ENCODE peak calls at places on chromosomes 2 and 18, in eight cellular contexts. J, W, H, C, U, Y, K and T are unnamed samples.

GRCh38 chr2:118763797-118764196 is 83.7 kb downstream of the EN1 start:
- DNase-seq in Y (peak; percentile 55), C (peak; percentile 28), K (peak; percentile 8), H (no peak), W (peak; percentile 30), J (no peak), U (no peak), T (peak; percentile 63)

GRCh38 chr2:19059076-19059475 is 299.3 kb downstream of the OSR1 start:
- DNase-seq in U (no peak), W (no peak), H (no peak), K (no peak), Y (no peak), J (no peak), C (no peak), T (no peak)

GRCh38 chr2:33069894-33070651 is 123.3 kb downstream of the LTBP1 start:
- DNase-seq in W (peak; percentile 96), U (peak; percentile 53), K (peak; percentile 98), H (no peak), J (peak; percentile 97), Y (peak; percentile 78), C (peak; percentile 45), T (peak; percentile 96)

GRCh38 chr2:201678442-201678841 is 20.0 kb downstream of the MPP4 start:
- DNase-seq in K (no peak), Y (no peak), H (no peak), J (no peak), W (no peak), U (peak; percentile 48), C (no peak), T (no peak)

GRCh38 chr2:183575481-183575880 is 451.2 kb downstream of the NUP35 start:
- DNase-seq in K (no peak), J (no peak), C (no peak), H (no peak), W (no peak), Y (no peak), U (no peak), T (no peak)

GRCh38 chr2:191635333-191636234 is 42.4 kb upstream of the NABP1 start:
- DNase-seq in U (no peak), H (no peak), C (no peak), J (no peak), Y (no peak), K (peak; percentile 63), W (peak; percentile 65), T (peak; percentile 93)

GRCh38 chr18:31451625-31452024 is 4.1 kb downstream of the DSG3 start:
- DNase-seq in J (no peak), C (no peak), Y (no peak), H (no peak), W (no peak), U (no peak), K (no peak), T (no peak)

GRCh38 chr2:105439130-105439529 is 40.3 kb upstream of the FHL2 start:
- DNase-seq in C (no peak), J (no peak), W (no peak), K (no peak), H (no peak), U (no peak), Y (no peak), T (peak; percentile 25)

GRCh38 chr2:162403884-162404283 is 60.0 kb downstream of the GCA start:
- DNase-seq in K (peak; percentile 1), W (peak; percentile 59), Y (no peak), C (no peak), J (peak; percentile 19), U (no peak), H (no peak), T (peak; percentile 35)

GRCh38 chr2:18611184-18611583 is 21.8 kb upstream of the NT5C1B start:
- DNase-seq in J (no peak), C (no peak), H (no peak), W (no peak), U (no peak), K (no peak), Y (no peak), T (no peak)

GRCh38 chr18:74353169-74353775 is 37.6 kb downstream of the C18orf63 start:
- DNase-seq in W (peak; percentile 88), Y (peak; percentile 21), J (peak; percentile 63), H (no peak), K (peak; percentile 78), U (peak; percentile 76), C (no peak), T (peak; percentile 75)

GRCh38 chr2:3293221-3293620 is 84.4 kb downstream of the EIPR1 start:
- DNase-seq in Y (no peak), J (no peak), K (no peak), C (no peak), W (no peak), H (peak; percentile 65), U (no peak), T (no peak)

GRCh38 chr2:94982661-94983060 is 42.8 kb upstream of the MAL start:
- DNase-seq in K (peak; percentile 15), J (no peak), Y (no peak), C (no peak), W (peak; percentile 1), H (no peak), U (no peak), T (peak; percentile 26)

GRCh38 chr2:94984964-94985575 is 40.4 kb upstream of the MAL start:
- DNase-seq in H (no peak), J (no peak), K (no peak), U (no peak), Y (no peak), C (no peak), W (no peak), T (no peak)

GRCh38 chr2:94985636-94986035 is 39.9 kb upstream of the MAL start:
- DNase-seq in J (no peak), H (no peak), U (no peak), C (no peak), W (no peak), Y (no peak), K (no peak), T (no peak)

GRCh38 chr2:94987074-94988020 is 38.2 kb upstream of the MAL start:
- DNase-seq in H (no peak), J (no peak), W (no peak), Y (no peak), C (no peak), U (no peak), K (no peak), T (no peak)

GRCh38 chr2:94986392-94986963 is 39.0 kb upstream of the MAL start:
- DNase-seq in C (peak; percentile 69), Y (no peak), U (no peak), W (peak; percentile 73), J (peak; percentile 37), H (no peak), K (peak; percentile 51), T (peak; percentile 73)
- TF ChIP-seq CTCF in C (peak; percentile 71), Y (peak; percentile 31), U (peak; percentile 77), W (peak; percentile 81), J (peak; percentile 76), H (peak; percentile 73), K (peak; percentile 75), T (peak; percentile 87)

DNA sequence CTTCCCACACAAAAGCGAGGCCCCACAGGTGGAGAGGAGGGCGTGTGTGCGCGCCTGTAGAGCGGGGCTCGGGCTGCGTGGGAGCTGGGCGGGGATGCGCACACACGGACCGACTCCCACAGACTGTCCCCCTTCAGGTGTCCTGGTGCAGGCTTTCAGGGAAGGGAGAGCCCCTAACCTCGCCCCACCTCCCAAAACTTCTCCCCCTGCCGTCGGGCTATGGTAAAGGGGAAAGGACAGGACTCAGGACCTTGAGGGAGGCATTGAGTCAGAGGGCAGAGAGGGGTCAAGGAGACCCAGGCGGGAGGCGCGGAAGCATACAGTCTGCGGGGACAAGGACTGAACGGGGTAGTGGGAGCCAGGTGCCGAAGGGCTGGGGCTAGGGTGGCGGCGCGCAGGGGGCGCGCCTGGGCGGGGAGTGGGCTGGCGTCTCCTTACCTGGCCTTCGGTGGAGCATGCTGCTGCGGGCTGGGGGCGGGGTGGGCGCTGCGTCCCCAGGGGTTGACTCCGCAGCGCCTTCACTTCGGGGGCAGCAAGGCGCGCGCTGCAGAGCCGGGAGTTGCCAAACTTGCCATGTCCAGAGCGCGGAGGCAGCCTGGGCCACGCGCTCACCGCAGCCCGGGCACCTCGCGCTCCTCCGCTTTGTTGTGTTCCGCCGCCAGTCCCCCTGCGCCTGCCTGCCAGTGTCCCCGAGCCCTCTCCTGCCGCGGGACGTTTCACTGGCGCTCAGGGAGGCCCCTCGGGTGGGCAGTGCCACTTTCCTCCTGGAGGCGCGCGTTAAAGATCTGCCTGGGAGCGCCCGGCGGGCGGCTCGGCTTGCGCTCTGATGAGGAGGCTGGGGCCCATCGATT is 302.0 kb downstream of the NCKAP5 start:
- DNase-seq in J (no peak), C (no peak), U (no peak), W (no peak), H (no peak), K (no peak), Y (no peak), T (peak; percentile 10)
- H3K4me3 ChIP-seq in J (peak overlapping the region; percentile 32), C (no peak overlapping the region), U (peak overlapping the region; percentile 64), W (peak overlapping the region; percentile 12), H (peak overlapping the region; percentile 66), K (peak overlapping the region; percentile 58), Y (peak overlapping the region; percentile 31), T (peak overlapping the region; percentile 50)

DNA sequence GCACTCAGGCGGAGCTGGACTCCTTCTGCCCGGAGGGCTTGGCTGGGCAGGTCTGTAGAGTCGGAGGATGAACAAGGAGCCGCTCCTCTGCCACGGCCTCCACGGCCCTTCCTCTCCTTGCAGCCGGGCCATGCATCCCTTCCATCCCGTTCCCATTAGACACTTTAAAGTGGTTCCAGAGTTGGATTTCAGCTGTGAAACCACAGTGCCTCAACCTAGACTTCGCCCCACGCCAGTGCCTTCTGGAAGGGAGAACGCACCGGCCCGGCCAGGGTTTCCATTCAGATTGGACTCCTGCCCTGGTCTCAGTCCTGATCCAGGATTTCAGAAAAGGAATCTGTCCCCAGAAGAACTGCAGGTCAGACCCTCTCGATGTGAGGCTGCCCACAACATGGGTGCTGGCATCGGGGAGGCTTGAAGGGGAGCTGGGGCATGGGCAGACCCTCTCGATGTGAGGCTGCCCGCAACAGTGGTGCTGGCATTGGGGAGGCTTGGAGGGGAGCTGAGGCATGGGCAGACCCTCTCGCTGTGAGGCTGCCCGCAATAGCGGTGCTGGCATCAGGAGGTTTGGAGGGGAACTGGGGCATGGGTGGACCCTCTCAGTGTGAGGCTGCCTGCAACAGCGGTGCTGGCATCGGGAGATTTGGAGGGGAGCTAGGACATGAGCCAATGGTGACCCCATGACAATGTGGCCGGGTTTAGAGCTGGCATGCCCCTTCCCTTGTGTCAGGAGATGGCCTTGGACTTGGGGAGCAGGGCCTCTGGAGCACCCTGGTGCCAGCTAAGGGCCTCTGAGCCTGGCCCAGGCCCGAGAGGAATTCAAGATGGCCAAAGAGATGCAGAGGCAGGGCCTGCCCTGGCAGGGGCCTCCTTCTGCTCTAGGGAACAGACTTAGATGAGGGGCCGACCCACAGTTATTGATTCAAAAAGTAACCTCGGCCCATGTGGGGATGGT is 304.5 kb downstream of the NDUFA10 start:
- DNase-seq in K (no peak), J (no peak), C (no peak), H (peak; percentile 63), U (no peak), W (no peak), Y (no peak), T (no peak)
- TF ChIP-seq CTCF in K (no peak), J (no peak), C (no peak), H (no peak), U (no peak), W (no peak), Y (no peak), T (no peak)

GRCh38 chr18:75491361-75491760 is 63.9 kb upstream of the SMIM21 start:
- DNase-seq in U (no peak), Y (no peak), K (no peak), J (no peak), H (no peak), C (no peak), W (no peak), T (peak; percentile 53)

GRCh38 chr18:75492897-75493296 is 65.4 kb upstream of the SMIM21 start:
- DNase-seq in U (no peak), K (no peak), C (no peak), W (no peak), Y (no peak), J (no peak), H (no peak), T (peak; percentile 72)

GRCh38 chr18:75483662-75484061 is 56.2 kb upstream of the SMIM21 start:
- DNase-seq in U (no peak), W (no peak), J (no peak), K (no peak), Y (no peak), C (no peak), H (no peak), T (no peak)

GRCh38 chr18:75489493-75490190 is 62.1 kb upstream of the SMIM21 start:
- DNase-seq in H (no peak), U (no peak), W (peak; percentile 94), K (peak; percentile 90), C (no peak), J (peak; percentile 87), Y (no peak), T (peak; percentile 95)
- H3K4me3 ChIP-seq in H (no peak overlapping the region), U (no peak overlapping the region), W (no peak overlapping the region), K (no peak overlapping the region), C (no peak overlapping the region), J (no peak overlapping the region), Y (no peak overlapping the region), T (no peak overlapping the region)